ENCODE peak calls at places on chromosome 7, in four cellular contexts. O is H1, X is GM12891, T is HepG2. M is an unnamed sample.

GRCh38 chr7:8147004-8147403 is 115.0 kb downstream of the ICA1 start:
- DNase-seq in O (no peak), X (no peak), T (no peak), M (no peak)

GRCh38 chr7:149885191-149886017 is 11.6 kb downstream of the ATP6V0E2 start:
- DNase-seq in O (peak), X (no peak), T (peak), M (no peak)

GRCh38 chr7:131513245-131514061 is 43.0 kb downstream of the PODXL start:
- DNase-seq in O (peak), X (peak), T (peak), M (peak)

GRCh38 chr7:101875215-101875846 is 57.9 kb downstream of the CUX1 start:
- DNase-seq in O (no peak), X (no peak), T (no peak), M (no peak)

GRCh38 chr7:64907641-64908326 is 4.7 kb downstream of the ZNF273 start:
- DNase-seq in O (no peak), X (no peak), T (peak), M (no peak)

GRCh38 chr7:64878684-64879083 is 24.4 kb upstream of the ZNF273 start:
- DNase-seq in O (no peak), X (no peak), T (no peak), M (no peak)

GRCh38 chr7:145909956-145910611 is 206.5 kb upstream of the CNTNAP2 start:
- DNase-seq in O (no peak), X (no peak), T (no peak), M (no peak)

GRCh38 chr7:151779255-151779654 is 97.7 kb downstream of the PRKAG2 start:
- DNase-seq in O (no peak), X (no peak), T (no peak), M (no peak)

GRCh38 chr7:26166681-26167266 is 14.8 kb downstream of the NFE2L3 start:
- DNase-seq in O (no peak), X (no peak), T (no peak), M (no peak)

GRCh38 chr7:14900051-14900450 is 2.5 kb downstream of the DGKB start:
- DNase-seq in O (no peak), X (no peak), T (no peak), M (no peak)

GRCh38 chr7:87475359-87476178 is at the start of gene ABCB4:
- DNase-seq in O (no peak), X (peak), T (no peak), M (peak)

GRCh38 chr7:50595538-50596102 is 30.4 kb upstream of the DDC start:
- DNase-seq in O (no peak), X (no peak), T (peak), M (no peak)

GRCh38 chr7:149561072-149561471 is 63.5 kb upstream of the ZNF746 start:
- DNase-seq in O (no peak), X (no peak), T (no peak), M (no peak)

GRCh38 chr7:55472928-55473725 is 99.2 kb downstream of the VOPP1 start:
- DNase-seq in O (no peak), X (no peak), T (no peak), M (no peak)

GRCh38 chr7:78427209-78427608 is 628.6 kb downstream of the PHTF2 start:
- DNase-seq in O (no peak), X (no peak), T (no peak), M (no peak)

DNA sequence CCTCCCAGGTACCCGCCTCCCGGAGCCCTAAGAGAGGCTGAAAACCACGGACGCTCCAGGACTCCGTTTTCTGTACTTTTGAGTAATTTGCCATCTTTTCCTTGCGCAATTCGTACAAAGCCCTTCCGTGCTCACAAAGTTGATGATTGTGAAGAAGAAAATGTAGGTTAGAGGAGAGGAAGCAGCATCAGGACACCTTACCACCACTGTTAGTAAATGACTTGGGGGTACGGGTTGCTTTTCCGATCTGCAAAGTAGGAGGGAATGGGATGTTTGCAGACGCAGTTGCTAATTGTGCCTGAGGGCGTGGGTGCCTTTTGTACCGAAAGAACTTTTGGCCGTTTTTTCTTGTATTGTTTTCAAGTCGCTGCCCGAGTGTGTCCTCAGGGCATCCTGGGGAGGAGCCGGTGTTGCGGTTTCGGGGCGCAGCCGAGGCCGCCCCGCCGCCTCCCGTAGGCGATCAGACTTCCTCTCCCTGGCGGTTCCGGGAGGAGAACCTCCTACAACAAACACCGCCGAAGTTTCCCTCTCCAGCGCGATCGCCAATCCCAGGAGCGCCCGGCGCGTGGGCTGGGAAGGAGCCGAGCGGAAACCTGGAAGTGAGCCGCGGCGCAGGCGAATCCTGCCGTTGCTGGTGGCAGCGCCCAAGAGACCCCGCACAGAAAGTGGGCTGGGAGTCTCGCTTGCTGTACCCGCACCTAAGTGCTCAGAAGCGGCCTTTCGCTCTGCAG is 985 bp downstream of the PRR15 start:
- DNase-seq in O (no peak), X (peak), T (peak), M (no peak)
- TF ChIP-seq POLR2A in O (no peak), X (no peak), T (no peak), M (no peak)

DNA sequence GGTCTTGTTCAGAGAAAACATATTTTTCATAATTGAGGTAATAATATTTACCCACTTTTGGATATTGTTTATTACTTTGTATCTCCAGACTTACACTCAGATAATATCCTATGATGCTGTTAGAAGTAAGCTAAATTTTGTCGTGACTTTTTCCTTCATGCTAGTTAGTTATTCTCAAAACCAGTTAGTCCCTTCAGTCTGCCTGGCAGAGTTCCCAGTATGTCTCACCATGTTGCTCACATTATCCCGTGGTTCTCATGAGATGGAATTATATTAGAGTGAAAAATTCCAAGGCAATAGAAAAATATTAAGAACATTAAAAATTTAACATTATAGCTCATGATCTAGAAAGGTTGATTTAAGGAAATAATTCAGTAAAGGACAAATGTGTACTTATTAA is 81.5 kb upstream of the SMIM30 start:
- DNase-seq in O (no peak), X (no peak), T (no peak), M (no peak)
- TF ChIP-seq TAF1 in O (no peak), X (no peak), T (no peak), M (no peak)

GRCh38 chr7:113279256-113279655 is 160.9 kb upstream of the SMIM30 start:
- DNase-seq in O (no peak), X (no peak), T (no peak), M (no peak)
- TF ChIP-seq POLR2AphosphoS5 in O (no peak), X (no peak), T (no peak), M (no peak)

DNA sequence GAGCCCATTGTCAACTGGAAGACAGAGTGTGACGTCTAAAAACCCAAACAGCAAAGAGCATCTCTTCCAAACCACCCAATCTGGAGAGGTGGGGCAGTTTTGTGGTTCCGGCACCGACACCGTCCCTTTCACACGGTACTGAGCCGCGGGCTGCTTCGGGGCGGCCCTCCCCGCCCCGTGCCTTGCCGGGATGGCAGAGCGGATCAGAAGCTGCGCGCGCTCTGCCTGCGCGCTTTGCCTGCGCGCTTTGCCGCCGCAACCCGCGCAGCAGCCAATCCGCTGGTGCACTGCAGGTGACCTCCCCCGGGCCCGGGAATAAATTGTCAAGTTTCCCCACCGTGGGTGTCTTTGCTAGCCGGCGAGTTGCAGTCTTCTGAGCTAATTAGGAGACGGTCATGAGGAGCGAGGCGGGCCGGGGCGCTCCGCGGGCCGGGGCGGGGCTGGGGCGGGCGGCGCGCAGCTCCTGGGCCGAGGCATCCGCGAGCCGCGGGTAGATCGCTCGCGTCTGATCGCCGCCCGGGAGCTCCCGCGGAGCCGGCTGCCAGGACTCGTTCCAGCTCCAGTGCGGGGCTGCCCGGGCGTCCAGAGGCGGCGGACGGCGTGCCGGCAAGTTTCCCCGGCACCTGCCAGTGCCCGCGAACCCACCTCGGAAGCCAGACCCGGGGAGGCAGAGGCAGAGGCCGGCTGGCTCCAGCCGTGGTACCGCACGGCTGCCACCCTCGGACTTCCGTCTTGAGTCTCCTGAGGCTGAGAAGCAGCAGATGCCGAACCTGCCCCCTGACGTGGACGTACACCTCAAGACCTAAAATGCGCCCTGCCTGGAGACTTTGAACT is 536.0 kb upstream of the GALNT17 start:
- DNase-seq in O (no peak), X (peak), T (no peak), M (peak)
- TF ChIP-seq POLR2A in O (no peak), X (no peak), T (no peak), M (no peak)

DNA sequence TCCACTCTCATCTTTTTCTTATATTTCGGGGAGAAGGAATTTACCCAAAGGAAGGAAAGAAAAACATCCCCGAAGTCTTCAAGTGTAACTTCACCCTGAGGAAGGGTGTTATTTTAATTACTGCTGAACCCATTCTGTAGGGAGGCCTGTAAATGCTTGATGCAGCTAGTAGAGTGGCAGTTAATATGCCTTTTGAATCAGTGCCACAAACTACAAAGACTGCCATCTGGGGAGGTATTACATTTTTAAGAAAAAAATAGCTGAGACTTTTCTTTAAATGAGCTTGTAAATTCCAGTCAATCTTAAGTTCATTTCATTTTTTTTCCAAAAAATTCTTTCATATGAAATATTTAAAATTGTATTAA is 233.1 kb upstream of the FERD3L start:
- DNase-seq in O (no peak), X (no peak), T (no peak), M (no peak)
- TF ChIP-seq TAF1 in O (no peak), X (no peak), T (no peak), M (no peak)

DNA sequence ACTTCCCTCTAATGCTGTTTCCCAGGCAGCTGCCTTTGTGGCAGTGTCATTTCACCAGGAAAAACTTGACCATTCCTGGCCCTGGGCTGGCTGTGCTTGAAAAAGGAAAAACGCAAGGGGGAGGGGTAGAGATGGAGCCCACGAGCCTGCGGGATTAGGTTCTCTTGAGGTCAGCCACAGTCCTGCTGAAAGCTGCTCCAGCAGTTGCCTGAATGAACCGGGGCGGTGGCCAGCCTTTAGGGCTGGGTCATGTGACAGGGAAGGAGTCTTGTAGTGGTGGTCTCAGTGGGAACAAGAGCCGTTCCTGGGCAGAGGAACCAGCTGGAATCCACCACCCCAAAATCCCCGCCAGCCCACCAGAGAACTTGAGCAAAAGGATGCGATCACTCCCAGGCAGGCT is 51.2 kb upstream of the LRRC4 start:
- DNase-seq in O (no peak), X (no peak), T (no peak), M (no peak)
- TF ChIP-seq POLR2AphosphoS5 in O (no peak), X (no peak), T (no peak), M (no peak)

DNA sequence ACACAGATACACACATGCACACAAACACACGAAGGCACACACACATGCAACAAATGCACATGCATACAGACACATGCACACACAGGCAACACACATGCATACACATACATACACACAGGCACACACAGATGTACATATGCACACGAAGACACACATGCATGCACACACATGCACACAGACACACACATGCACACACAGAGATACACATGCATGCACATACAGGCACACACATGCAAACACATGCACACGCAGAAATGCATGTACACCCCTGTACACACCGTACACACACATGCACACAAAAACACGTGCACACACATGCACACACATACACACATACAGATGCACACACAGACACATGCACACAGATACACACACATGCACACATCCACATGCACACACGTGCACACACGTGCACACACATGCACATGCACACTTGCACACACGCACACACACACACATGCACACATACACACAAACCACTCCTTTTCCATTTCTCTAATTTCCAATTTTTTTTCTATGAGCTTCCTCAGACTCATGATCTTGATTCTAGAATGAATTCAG is 63.3 kb upstream of the CCZ1B start:
- DNase-seq in O (no peak), X (no peak), T (no peak), M (no peak)
- TF ChIP-seq POLR2A in O (no peak), X (no peak), T (no peak), M (no peak)

DNA sequence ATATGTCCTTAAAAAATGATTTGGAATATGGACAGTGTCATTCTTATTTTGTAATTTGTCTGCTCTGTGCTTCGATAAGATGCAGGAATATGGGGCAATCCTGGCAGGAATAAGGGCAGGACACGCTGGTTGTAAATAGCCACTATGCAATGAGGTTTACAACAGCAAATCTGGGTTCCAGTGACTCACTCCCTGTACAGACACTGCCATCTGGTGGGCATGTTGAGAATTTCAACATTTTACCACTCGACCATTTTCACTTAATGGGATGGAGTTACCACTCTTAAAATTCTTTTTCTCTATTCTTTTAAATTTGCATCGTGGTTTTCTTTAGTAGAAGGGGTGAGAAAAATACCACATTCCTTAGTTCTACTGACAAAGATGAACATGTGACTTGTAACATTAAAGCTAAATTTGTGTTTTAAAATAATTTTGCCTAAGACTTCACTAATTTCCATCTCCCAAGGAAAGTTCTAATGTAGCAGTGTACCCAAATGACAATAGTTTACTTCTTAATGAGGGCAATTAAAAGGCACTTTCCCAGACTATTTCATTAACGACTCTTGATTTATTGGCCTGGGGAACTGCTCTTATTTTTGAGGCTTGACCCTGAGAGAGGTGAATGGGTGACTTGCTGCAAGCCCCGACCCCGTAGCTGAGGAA is 173.5 kb upstream of the IMMP2L start:
- DNase-seq in O (peak), X (no peak), T (peak), M (peak)
- TF ChIP-seq TAF1 in O (no peak), X (no peak), T (no peak), M (no peak)

M was measured in GM12892.